ENCODE peak calls at places on chromosomes 13 and 19, in eight cellular contexts. K is GM12878, O is esophagus squamous epithelium, F is stomach, I is A549, C is endodermal cell, Y is spleen, Q is uterus. P is an unnamed sample.

GRCh38 chr13:40235160-40235796 is 431.2 kb downstream of the FOXO1 start:
- DNase-seq in K (no peak), O (no peak), F (no peak), I (no peak), C (no peak), Y (no peak), Q (no peak), P (no peak)

GRCh38 chr13:100138859-100139491 is 50.1 kb downstream of the PCCA start:
- DNase-seq in K (no peak), O (no peak), F (no peak), I (no peak), C (no peak), Y (no peak), Q (no peak), P (no peak)

GRCh38 chr19:13718733-13719132 is 45.6 kb upstream of the MRI1 start:
- DNase-seq in K (no peak), O (no peak), F (no peak), I (peak; percentile 21), C (peak; percentile 63), Y (no peak), Q (peak; percentile 17), P (no peak)

GRCh38 chr13:95150555-95150954 is 150.7 kb downstream of the ABCC4 start:
- DNase-seq in K (no peak), O (no peak), F (no peak), I (no peak), C (no peak), Y (no peak), Q (no peak), P (no peak)

GRCh38 chr13:107865643-107866006 is 349.7 kb downstream of the LIG4 start:
- DNase-seq in K (no peak), O (no peak), F (no peak), I (no peak), C (no peak), Y (no peak), Q (no peak), P (no peak)

GRCh38 chr19:46495789-46496099 is at the start of gene PNMA8B:
- DNase-seq in K (no peak), O (no peak), F (no peak), I (no peak), C (peak; percentile 97), Y (peak; percentile 83), Q (peak; percentile 67), P (peak; percentile 78)

GRCh38 chr13:42574011-42574410 is at the start of gene TNFSF11:
- DNase-seq in K (no peak), O (no peak), F (no peak), I (no peak), C (peak; percentile 85), Y (no peak), Q (no peak), P (no peak)

GRCh38 chr19:41705393-41706174 is 2.8 kb upstream of the CEACAM5 start:
- DNase-seq in K (no peak), O (no peak), F (no peak), I (peak; percentile 58), C (peak; percentile 91), Y (no peak), Q (no peak), P (peak; percentile 72)

GRCh38 chr13:36745436-36745835 is 71.6 kb downstream of the SERTM1 start:
- DNase-seq in K (no peak), O (no peak), F (no peak), I (no peak), C (no peak), Y (no peak), Q (no peak), P (no peak)

GRCh38 chr13:79679334-79679733 is 198.4 kb downstream of the NDFIP2 start:
- DNase-seq in K (no peak), O (no peak), F (peak; percentile 81), I (peak; percentile 3), C (peak; percentile 90), Y (no peak), Q (peak; percentile 56), P (peak; percentile 66)

GRCh38 chr19:623974-624373 is 9.4 kb downstream of the POLRMT start:
- DNase-seq in K (no peak), O (no peak), F (no peak), I (peak; percentile 75), C (no peak), Y (no peak), Q (no peak), P (no peak)

GRCh38 chr19:56612737-56613136 is 17.6 kb downstream of the ZNF71 start:
- DNase-seq in K (no peak), O (no peak), F (no peak), I (no peak), C (no peak), Y (no peak), Q (no peak), P (no peak)

GRCh38 chr13:110257408-110257807 is 49.5 kb downstream of the COL4A1 start:
- DNase-seq in K (no peak), O (no peak), F (no peak), I (no peak), C (peak; percentile 23), Y (no peak), Q (no peak), P (no peak)

GRCh38 chr19:18603255-18603957 is 3.2 kb downstream of the CRLF1 start:
- DNase-seq in K (no peak), O (no peak), F (no peak), I (no peak), C (peak; percentile 81), Y (no peak), Q (no peak), P (no peak)

DNA sequence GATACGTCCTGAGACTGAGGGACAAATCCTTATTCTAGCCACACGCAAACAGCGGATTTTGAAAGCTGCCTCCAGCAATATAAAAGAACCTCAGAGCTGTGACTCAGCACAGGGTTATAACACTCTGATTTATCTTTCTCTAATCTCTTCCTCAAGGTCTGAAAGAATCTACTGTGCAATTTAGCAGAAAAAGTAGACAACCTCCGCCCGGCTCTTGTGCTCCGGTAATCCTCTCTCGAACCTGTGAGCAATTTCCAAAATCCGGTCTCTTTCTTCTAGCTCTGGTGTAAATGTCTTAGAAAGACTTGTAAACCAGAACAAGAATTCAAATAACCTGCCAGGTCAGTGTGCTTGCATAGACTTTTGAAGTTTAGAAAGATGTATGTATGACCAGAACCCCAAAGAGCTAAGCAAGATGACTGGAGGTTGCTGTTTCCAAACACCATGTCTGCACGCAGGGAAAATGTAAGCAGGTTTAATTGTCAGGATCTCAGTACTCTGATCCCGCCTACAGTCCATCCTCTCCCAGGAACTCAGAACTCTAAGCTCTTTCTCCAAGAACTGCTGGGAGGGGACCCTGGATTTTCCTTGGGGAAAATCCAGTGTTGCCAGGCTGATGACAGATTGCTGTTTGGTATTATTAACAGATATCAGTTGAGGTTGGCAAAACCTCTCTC is 338.1 kb downstream of the RFC3 start:
- DNase-seq in K (no peak), O (no peak), F (no peak), I (no peak), C (peak; percentile 53), Y (no peak), Q (no peak), P (no peak)
- TF ChIP-seq CTCF in K (no peak), O (no peak), F (no peak), I (no peak), C (no peak), Y (no peak), Q (no peak), P (no peak)

GRCh38 chr19:21328402-21328801 is 808 bp downstream of the ZNF708 start:
- DNase-seq in K (no peak), O (no peak), F (no peak), I (no peak), C (peak; percentile 56), Y (no peak), Q (no peak), P (no peak)
- H3K9me3 ChIP-seq in K (peaks cover 12% of the 10 kb centered on the region), O (no peaks in the 10 kb centered on the region), F (no peaks in the 10 kb centered on the region), I (peaks cover 11% of the 10 kb centered on the region), C (peaks cover 36% of the 10 kb centered on the region), Y (no peaks in the 10 kb centered on the region), Q (no peaks in the 10 kb centered on the region), P (no peaks in the 10 kb centered on the region)

GRCh38 chr19:10620786-10621185 is 4.6 kb upstream of the SLC44A2 start:
- DNase-seq in K (no peak), O (no peak), F (no peak), I (no peak), C (no peak), Y (no peak), Q (no peak), P (no peak)

GRCh38 chr19:10615429-10616023 is 9.8 kb upstream of the SLC44A2 start:
- DNase-seq in K (no peak), O (no peak), F (no peak), I (no peak), C (no peak), Y (no peak), Q (no peak), P (no peak)

GRCh38 chr19:10621966-10622365 is 3.4 kb upstream of the SLC44A2 start:
- DNase-seq in K (no peak), O (no peak), F (no peak), I (no peak), C (no peak), Y (no peak), Q (no peak), P (no peak)

GRCh38 chr19:10618846-10619245 is 6.5 kb upstream of the SLC44A2 start:
- DNase-seq in K (no peak), O (no peak), F (no peak), I (no peak), C (no peak), Y (no peak), Q (no peak), P (no peak)

DNA sequence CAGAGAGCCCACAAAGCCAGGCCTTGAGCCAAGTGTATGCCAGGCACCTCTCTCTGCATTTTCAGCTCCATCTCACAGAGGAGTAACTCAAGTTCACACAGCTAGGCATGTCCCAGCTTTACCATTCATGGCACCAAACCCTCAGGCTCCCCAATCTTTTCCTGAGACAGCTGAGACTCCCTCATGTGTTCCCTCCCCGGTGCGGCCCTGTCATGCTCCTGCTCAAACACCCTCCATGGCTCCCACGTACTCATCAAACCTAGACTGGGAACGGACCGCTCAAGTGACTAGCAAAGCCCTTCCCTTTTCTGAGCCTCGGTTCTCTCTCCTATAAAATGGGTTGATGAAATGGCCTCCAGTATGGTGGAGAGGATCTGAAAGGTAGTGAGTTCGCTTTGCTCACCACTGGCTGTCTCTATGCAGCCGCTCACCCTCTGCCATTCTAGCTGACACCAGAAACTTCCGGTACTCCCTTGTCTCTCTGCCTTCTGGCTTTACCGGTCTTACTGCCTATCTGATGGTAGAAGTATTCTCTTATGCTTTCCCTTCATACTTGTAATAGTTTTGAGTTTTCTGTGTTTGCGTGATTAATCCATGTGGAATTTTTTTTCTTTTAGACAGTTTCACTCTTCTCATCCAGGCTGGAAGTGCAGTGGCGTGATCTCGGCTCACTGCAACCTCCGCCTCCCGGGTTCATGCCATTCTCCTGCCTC is 7.8 kb upstream of the SLC44A2 start:
- DNase-seq in K (no peak), O (no peak), F (no peak), I (no peak), C (no peak), Y (no peak), Q (no peak), P (no peak)
- H3K27ac ChIP-seq in K (no peak overlapping the region), O (peak overlapping the region; percentile 73), F (peak overlapping the region; percentile 48), I (no peak overlapping the region), C (no peak overlapping the region), Y (peak overlapping the region; percentile 52), Q (peak overlapping the region; percentile 61), P (peak overlapping the region; percentile 76)

DNA sequence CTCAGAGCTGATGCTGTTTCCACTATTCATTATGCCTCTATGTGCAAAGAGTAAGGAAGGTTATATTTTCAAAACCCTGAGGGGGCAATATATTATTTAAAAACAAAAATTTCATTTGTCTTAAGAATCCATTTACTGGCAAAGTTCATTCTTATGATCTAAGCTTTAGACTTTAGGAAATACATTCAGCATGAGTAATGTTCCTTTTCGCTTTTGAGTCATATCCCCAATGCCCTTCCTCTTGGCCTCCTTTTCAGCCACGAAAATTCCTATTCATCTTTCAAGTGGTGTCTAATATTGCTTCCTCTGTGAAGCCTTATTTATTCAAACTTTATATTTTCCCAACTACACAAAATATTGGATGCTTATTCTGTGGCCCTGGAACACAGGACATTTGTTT is 1317.0 kb downstream of the PCDH9 start:
- DNase-seq in K (no peak), O (no peak), F (no peak), I (no peak), C (no peak), Y (no peak), Q (no peak), P (no peak)
- TF ChIP-seq CTCF in K (no peak), O (no peak), F (no peak), I (no peak), C (no peak), Y (no peak), Q (no peak), P (no peak)